ENCODE peak calls at places on chromosomes 5 and 9, in eight cellular contexts. A is A549; D is HFF-Myc; E is fibroblast of pulmonary artery; I is WTC11; K is K562; H is fibroblast of the aortic adventitia; L is CD4-positive, alpha-beta T cell. O is an unnamed sample.

GRCh38 chr9:20831028-20831427 is 147.0 kb downstream of the FOCAD start:
- DNase-seq in L (no peak), I (no peak), D (no peak), E (no peak), K (no peak), A (no peak), H (no peak), O (no peak)

GRCh38 chr5:113183694-113184093 is 207.1 kb downstream of the DCP2 start:
- DNase-seq in K (no peak), A (no peak), E (no peak), H (no peak), D (no peak), I (no peak), L (no peak), O (no peak)

GRCh38 chr5:72107874-72108199 is 562 bp downstream of the MAP1B start:
- DNase-seq in E (no peak), D (no peak), A (peak; percentile 55), L (no peak), H (peak; percentile 31), I (peak; percentile 38), K (peak; percentile 78), O (no peak)

GRCh38 chr5:151082976-151083651 is 2.3 kb upstream of the TNIP1 start:
- DNase-seq in L (peak; percentile 48), E (no peak), K (no peak), I (no peak), D (no peak), H (no peak), A (peak; percentile 88), O (no peak)

GRCh38 chr5:68499952-68500351 is 284.4 kb downstream of the PIK3R1 start:
- DNase-seq in L (no peak), H (peak; percentile 80), D (no peak), A (no peak), E (peak; percentile 53), I (no peak), K (no peak), O (no peak)

GRCh38 chr9:83639266-83639665 is 16.3 kb downstream of the IDNK start:
- DNase-seq in I (no peak), L (no peak), D (no peak), A (no peak), E (no peak), K (no peak), H (no peak), O (no peak)

GRCh38 chr9:24518545-24518944 is 27.2 kb downstream of the IZUMO3 start:
- DNase-seq in A (no peak), I (no peak), E (no peak), H (no peak), L (no peak), K (no peak), D (no peak), O (no peak)

GRCh38 chr9:92405770-92406169 is 1.4 kb upstream of the OGN start:
- DNase-seq in K (peak; percentile 8), E (no peak), H (peak; percentile 47), A (no peak), D (no peak), I (no peak), L (no peak), O (no peak)

GRCh38 chr5:177336112-177336511 is 15.4 kb downstream of the LMAN2 start:
- DNase-seq in I (no peak), D (no peak), L (no peak), E (peak; percentile 15), A (peak; percentile 74), H (no peak), K (no peak), O (no peak)

GRCh38 chr5:43140286-43140685 is 19.6 kb downstream of the ZNF131 start:
- DNase-seq in D (no peak), I (no peak), K (no peak), H (peak; percentile 69), A (no peak), E (peak; percentile 51), L (no peak), O (no peak)

GRCh38 chr9:118446962-118447490 is 742.8 kb downstream of the TLR4 start:
- DNase-seq in L (no peak), D (no peak), E (no peak), A (peak; percentile 1), K (no peak), I (no peak), H (no peak), O (no peak)

GRCh38 chr5:136686192-136686872 is 321.0 kb upstream of the TRPC7 start:
- DNase-seq in E (peak; percentile 61), I (peak; percentile 27), A (peak; percentile 27), H (peak; percentile 49), K (peak; percentile 8), L (no peak), D (peak; percentile 10), O (no peak)

GRCh38 chr9:126614088-126614454 is 343 bp downstream of the LMX1B start:
- DNase-seq in K (no peak), L (no peak), E (no peak), A (peak; percentile 40), I (peak; percentile 43), H (no peak), D (no peak), O (no peak)

GRCh38 chr9:114263853-114264510 is 58.9 kb upstream of the ORM1 start:
- DNase-seq in K (peak; percentile 37), L (no peak), H (no peak), A (no peak), D (no peak), I (peak; percentile 54), E (no peak), O (peak; percentile 60)

GRCh38 chr5:10469253-10470030 is 27.8 kb downstream of the ROPN1L start:
- DNase-seq in E (no peak), L (no peak), H (peak; percentile 74), K (no peak), I (no peak), A (no peak), D (no peak), O (no peak)

GRCh38 chr9:2377135-2377534 is 244.5 kb upstream of the VLDLR start:
- DNase-seq in A (no peak), H (no peak), L (no peak), D (no peak), E (no peak), K (no peak), I (no peak), O (no peak)

GRCh38 chr9:96176901-96177718 is 124.9 kb downstream of the HSD17B3 start:
- DNase-seq in L (no peak), H (peak; percentile 0), A (peak; percentile 42), K (no peak), E (no peak), I (peak; percentile 33), D (no peak), O (no peak)

GRCh38 chr9:13033959-13034695 is 245.4 kb downstream of the MPDZ start:
- DNase-seq in E (peak; percentile 79), K (peak; percentile 66), D (peak; percentile 30), H (peak; percentile 79), L (no peak), I (peak; percentile 74), A (peak; percentile 56), O (peak; percentile 70)

GRCh38 chr5:125550237-125550636 is 803.8 kb upstream of the ZNF608 start:
- DNase-seq in A (no peak), D (peak; percentile 36), E (peak; percentile 79), I (no peak), K (no peak), L (no peak), H (peak; percentile 92), O (no peak)

GRCh38 chr9:113599647-113600476 is 136.3 kb downstream of the RGS3 start:
- DNase-seq in A (no peak), L (no peak), H (peak; percentile 74), E (peak; percentile 75), D (peak; percentile 94), K (no peak), I (no peak), O (no peak)

GRCh38 chr9:14383815-14384214 is 69.9 kb upstream of the NFIB start:
- DNase-seq in K (no peak), H (no peak), A (no peak), D (no peak), I (no peak), L (no peak), E (no peak), O (no peak)

GRCh38 chr5:132294728-132295504 is 722 bp downstream of the SLC22A4 start:
- DNase-seq in E (peak; percentile 94), D (peak; percentile 67), H (peak; percentile 74), I (peak; percentile 50), A (peak; percentile 79), K (peak; percentile 90), L (peak; percentile 59), O (no peak)

GRCh38 chr9:84189901-84190300 is 150.7 kb downstream of the SLC28A3 start:
- DNase-seq in I (no peak), A (no peak), E (no peak), H (no peak), K (no peak), L (no peak), D (no peak), O (no peak)

DNA sequence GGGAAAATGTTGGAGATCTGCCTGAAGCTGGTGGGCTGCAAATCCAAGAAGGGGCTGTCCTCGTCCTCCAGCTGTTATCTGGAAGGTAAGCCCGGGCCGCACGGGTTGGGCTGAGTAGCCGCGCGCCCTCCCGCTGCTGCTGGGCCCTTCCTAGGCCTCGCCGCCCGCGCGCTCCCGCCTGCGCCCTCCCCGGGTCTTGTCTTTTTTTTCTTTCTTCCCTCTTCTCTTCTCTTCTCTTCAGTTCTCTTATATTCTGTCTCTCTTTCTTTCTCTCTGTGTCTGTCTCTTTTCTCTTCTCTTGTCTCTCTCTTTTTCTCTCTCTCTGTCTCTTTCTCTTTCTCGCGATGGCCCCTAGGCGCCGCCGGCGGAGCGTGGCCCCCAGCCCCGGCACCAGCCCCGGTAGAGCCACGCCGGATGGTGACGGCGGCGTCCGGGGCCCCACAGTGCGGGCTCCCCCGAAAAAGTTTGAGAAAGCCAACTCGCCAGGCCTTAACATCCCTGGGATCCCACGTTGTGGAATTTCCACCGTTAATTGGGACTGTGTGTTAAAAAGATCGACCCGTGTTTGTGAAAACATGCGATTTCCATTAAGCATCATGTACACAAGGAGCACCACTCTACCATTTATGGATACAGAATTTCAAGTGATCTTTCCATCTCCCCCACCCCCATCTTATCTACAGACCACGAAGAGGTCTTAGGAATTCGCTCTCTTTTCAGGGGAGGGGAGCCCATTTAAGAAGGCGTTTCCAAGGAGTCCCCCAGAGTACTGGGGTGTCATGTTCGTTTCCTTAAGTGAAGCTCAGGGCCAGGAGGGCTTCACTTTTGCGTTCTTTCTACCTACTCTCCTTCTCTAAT is 616 bp downstream of the ABL1 start:
- DNase-seq in D (no peak), A (peak; percentile 61), I (peak; percentile 67), K (peak; percentile 78), H (peak; percentile 68), L (peak; percentile 12), E (peak; percentile 50), O (peak; percentile 37)
- TF ChIP-seq CTCF in D (no peak), A (no peak), I (no peak), K (no peak), H (no peak), L (no peak), E (no peak), O (no peak)

GRCh38 chr5:100623719-100624118 is 88.5 kb downstream of the FAM174A start:
- DNase-seq in E (peak; percentile 68), A (peak; percentile 14), K (peak; percentile 26), H (peak; percentile 66), I (no peak), D (no peak), L (no peak), O (no peak)
- TF ChIP-seq CTCF in E (peak; percentile 75), A (peak; percentile 49), K (peak; percentile 49), H (peak; percentile 64), I (no peak), D (no peak), L (peak; percentile 67), O (peak; percentile 67)

GRCh38 chr9:68697846-68698245 is 7.2 kb upstream of the PIP5K1B start:
- DNase-seq in E (no peak), I (no peak), A (no peak), D (no peak), K (peak; percentile 27), H (no peak), L (no peak), O (no peak)
- TF ChIP-seq CTCF in E (no peak), I (no peak), A (no peak), D (no peak), K (peak; percentile 41), H (no peak), L (no peak), O (no peak)

GRCh38 chr9:135326141-135326540 is 153.4 kb upstream of the PPP1R26 start:
- DNase-seq in E (no peak), H (no peak), A (no peak), I (no peak), K (no peak), L (no peak), D (no peak), O (no peak)
- TF ChIP-seq CTCF in E (no peak), H (no peak), A (no peak), I (no peak), K (no peak), L (no peak), D (no peak), O (no peak)

O was measured in neural crest cell.